ENCODE peak calls at places on chromosomes 16 and 17, in eight cellular contexts. Q, O, B, P, S, E, D and A are unnamed samples.

GRCh38 chr17:26792486-26792885 is 501.4 kb upstream of the WSB1 start:
- DNase-seq in P (peak; percentile 3), D (no peak), E (no peak), O (no peak), B (no peak), S (no peak), Q (no peak), A (no peak)

GRCh38 chr17:74237321-74237720 is 23.9 kb downstream of the TTYH2 start:
- DNase-seq in D (no peak), P (no peak), O (no peak), B (no peak), S (no peak), Q (no peak), E (no peak), A (no peak)

GRCh38 chr17:56887552-56888467 is 26.0 kb downstream of the TRIM25 start:
- DNase-seq in B (no peak), D (no peak), O (no peak), Q (no peak), P (no peak), E (peak; percentile 66), S (no peak), A (peak; percentile 28)

GRCh38 chr17:47726796-47727703 is 6.0 kb upstream of the TBX21 start:
- DNase-seq in P (no peak), Q (no peak), O (no peak), D (no peak), B (no peak), S (no peak), E (no peak), A (no peak)

GRCh38 chr16:72501739-72502653 is 330.0 kb upstream of the PMFBP1 start:
- DNase-seq in O (peak; percentile 52), D (peak; percentile 30), B (peak; percentile 61), Q (peak; percentile 40), P (peak; percentile 19), S (peak; percentile 28), E (peak; percentile 45), A (peak; percentile 70)

GRCh38 chr17:72514321-72514861 is 393.6 kb downstream of the SOX9 start:
- DNase-seq in D (no peak), B (no peak), Q (no peak), O (no peak), E (no peak), S (no peak), P (no peak), A (no peak)

GRCh38 chr17:58329808-58330543 is 1.4 kb upstream of the TSPOAP1 start:
- DNase-seq in Q (no peak), E (no peak), D (no peak), B (peak; percentile 42), P (no peak), S (no peak), O (no peak), A (no peak)

GRCh38 chr17:59733697-59734096 is 26.2 kb downstream of the VMP1 start:
- DNase-seq in S (no peak), O (no peak), P (no peak), E (no peak), Q (no peak), D (no peak), B (no peak), A (no peak)

GRCh38 chr17:79777166-79777843 is 643 bp upstream of the CBX2 start:
- DNase-seq in S (no peak), B (peak; percentile 81), O (no peak), E (peak; percentile 29), P (no peak), D (peak; percentile 53), Q (no peak), A (peak; percentile 48)

GRCh38 chr17:386145-386876 is 33.7 kb upstream of the RPH3AL start:
- DNase-seq in O (peak; percentile 87), Q (no peak), P (no peak), D (peak; percentile 67), E (peak; percentile 87), S (peak; percentile 63), B (peak; percentile 68), A (peak; percentile 74)

GRCh38 chr17:71380535-71380934 is 740.3 kb upstream of the SOX9 start:
- DNase-seq in P (no peak), E (no peak), O (no peak), Q (no peak), S (no peak), B (no peak), D (no peak), A (no peak)

GRCh38 chr16:50718761-50719400 is 23.0 kb upstream of the CYLD start:
- DNase-seq in P (no peak), O (no peak), E (peak; percentile 56), S (no peak), D (no peak), B (no peak), Q (no peak), A (peak; percentile 63)

GRCh38 chr16:725463-726187 is 618 bp downstream of the CCDC78 start:
- DNase-seq in O (no peak), P (no peak), E (no peak), D (no peak), B (no peak), S (no peak), Q (no peak), A (no peak)

GRCh38 chr17:74371653-74372147 is 4.4 kb downstream of the GPR142 start:
- DNase-seq in D (no peak), O (no peak), B (no peak), Q (no peak), P (no peak), E (no peak), S (no peak), A (no peak)

GRCh38 chr16:85717393-85718152 is 28.8 kb upstream of the GINS2 start:
- DNase-seq in E (peak; percentile 75), Q (no peak), O (peak; percentile 84), B (peak; percentile 70), S (no peak), D (peak; percentile 33), P (no peak), A (peak; percentile 79)

GRCh38 chr17:43572368-43572980 is 26.3 kb upstream of the ETV4 start:
- DNase-seq in E (no peak), S (no peak), D (no peak), Q (no peak), O (no peak), P (no peak), B (no peak), A (no peak)